ENCODE peak calls at places on chromosomes 1 and 21, in eight cellular contexts. L is GM23338; P is CD8-positive, alpha-beta memory T cell; R is HL-60; D is mammary epithelial cell; C is effector memory CD4-positive, alpha-beta T cell; G is foreskin keratinocyte; X is SK-N-SH. B is an unnamed sample.

GRCh38 chr1:151512801-151513625 is 1.8 kb downstream of the CGN start:
- DNase-seq in G (peak), C (no peak), X (no peak), L (peak), R (no peak), D (peak), P (no peak), B (no peak)

GRCh38 chr21:14889080-14889805 is 175.6 kb downstream of the NRIP1 start:
- DNase-seq in P (no peak), C (no peak), R (no peak), X (no peak), G (peak), L (no peak), D (peak), B (no peak)

GRCh38 chr1:6037338-6037762 is 8.3 kb upstream of the KCNAB2 start:
- DNase-seq in X (peak), G (no peak), R (peak), C (no peak), D (no peak), L (no peak), P (no peak), B (peak)

GRCh38 chr1:47182681-47183235 is 7.1 kb downstream of the PDZK1IP1 start:
- DNase-seq in P (no peak), D (no peak), X (peak), R (no peak), G (no peak), L (no peak), C (no peak), B (no peak)

GRCh38 chr1:152398812-152399698 is 15.0 kb downstream of the CRNN start:
- DNase-seq in D (peak), L (peak), X (no peak), P (no peak), R (no peak), G (peak), C (peak), B (no peak)

GRCh38 chr21:45215214-45215613 is 72.5 kb downstream of the POFUT2 start:
- DNase-seq in C (no peak), R (no peak), L (no peak), X (no peak), G (no peak), D (no peak), P (no peak), B (no peak)

GRCh38 chr1:151472852-151473731 is 13.8 kb upstream of the POGZ start:
- DNase-seq in L (peak), X (peak), G (peak), C (peak), D (peak), R (no peak), P (no peak), B (no peak)

GRCh38 chr1:44418022-44418673 is 13.1 kb downstream of the RNF220 start:
- DNase-seq in D (no peak), C (no peak), R (no peak), L (peak), G (no peak), P (no peak), X (peak), B (no peak)

GRCh38 chr1:67823645-67824044 is 9.6 kb downstream of the GNG12 start:
- DNase-seq in R (no peak), L (no peak), X (no peak), P (no peak), G (no peak), D (no peak), C (no peak), B (no peak)

GRCh38 chr21:42666918-42667317 is 13.5 kb downstream of the PDE9A start:
- DNase-seq in G (no peak), D (no peak), X (no peak), L (no peak), R (no peak), C (no peak), P (no peak), B (no peak)

GRCh38 chr1:221327954-221328353 is 413.9 kb downstream of the DUSP10 start:
- DNase-seq in P (no peak), L (no peak), R (no peak), D (no peak), X (peak), G (no peak), C (no peak), B (peak)

GRCh38 chr21:33373451-33373850 is 29.8 kb upstream of the IFNGR2 start:
- DNase-seq in X (no peak), R (no peak), D (peak), G (no peak), L (no peak), C (no peak), P (no peak), B (no peak)

GRCh38 chr1:90671251-90671650 is 45.9 kb downstream of the BARHL2 start:
- DNase-seq in P (no peak), G (no peak), X (no peak), L (no peak), C (no peak), D (no peak), R (no peak), B (no peak)

GRCh38 chr21:29017639-29018237 is 1.4 kb downstream of the RWDD2B start:
- DNase-seq in X (no peak), P (no peak), R (peak), G (no peak), D (no peak), C (no peak), L (no peak), B (no peak)

GRCh38 chr1:27405074-27405473 is 12.7 kb downstream of the GPR3 start:
- DNase-seq in G (no peak), L (peak), R (no peak), C (no peak), D (peak), X (no peak), P (no peak), B (peak)

GRCh38 chr1:110356379-110356778 is 17.2 kb downstream of the RBM15 start:
- DNase-seq in X (no peak), C (no peak), D (peak), L (no peak), R (no peak), P (no peak), G (peak), B (no peak)

GRCh38 chr1:30675289-30675688 is 48.1 kb downstream of the MATN1 start:
- DNase-seq in P (no peak), D (no peak), R (no peak), G (peak), C (no peak), L (no peak), X (no peak), B (no peak)

GRCh38 chr1:30673395-30673794 is 50.0 kb downstream of the MATN1 start:
- DNase-seq in C (no peak), G (no peak), P (no peak), D (no peak), L (no peak), X (no peak), R (no peak), B (no peak)

GRCh38 chr1:30677471-30677870 is 45.9 kb downstream of the MATN1 start:
- DNase-seq in X (no peak), L (no peak), G (no peak), D (peak), C (no peak), P (no peak), R (no peak), B (no peak)

GRCh38 chr1:30678209-30678608 is 45.2 kb downstream of the MATN1 start:
- DNase-seq in X (no peak), G (no peak), C (no peak), L (no peak), R (no peak), D (no peak), P (no peak), B (no peak)

DNA sequence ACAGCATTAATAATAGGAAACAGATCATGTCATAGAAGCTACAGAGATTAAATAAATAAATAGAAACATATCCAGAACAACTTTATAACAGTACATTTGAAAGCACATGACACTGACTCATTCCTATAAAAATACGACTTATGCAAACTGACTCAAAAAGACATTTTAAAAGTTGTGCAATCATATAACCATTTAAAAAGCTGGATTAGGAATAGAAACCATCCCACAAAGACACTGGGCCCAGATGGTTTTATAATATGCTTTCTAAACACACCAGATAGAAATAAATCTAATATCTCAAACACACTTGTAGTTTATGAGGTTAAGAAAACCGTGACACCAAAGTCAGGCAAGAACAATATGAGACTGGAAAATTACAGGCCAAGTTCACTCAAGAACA is 47.6 kb downstream of the MATN1 start:
- DNase-seq in G (peak), L (no peak), D (peak), R (peak), X (no peak), C (no peak), P (no peak), B (no peak)
- H3K27ac ChIP-seq in G (peak), L (no peak), D (peak), R (no peak), X (no peak), C (no peak), P (no peak), B (no peak)

GRCh38 chr1:203591626-203592025 is 35.0 kb upstream of the ATP2B4 start:
- DNase-seq in X (no peak), P (no peak), C (no peak), R (no peak), G (no peak), D (no peak), L (no peak), B (no peak)
- H3K27ac ChIP-seq in X (no peak), P (no peak), C (no peak), R (no peak), G (no peak), D (no peak), L (no peak), B (no peak)

GRCh38 chr1:61131248-61131647 is 48.9 kb downstream of the NFIA start:
- DNase-seq in C (no peak), P (no peak), R (no peak), D (no peak), X (no peak), L (no peak), G (no peak), B (no peak)
- H3K27ac ChIP-seq in C (no peak), P (no peak), R (no peak), D (no peak), X (peak), L (no peak), G (no peak), B (no peak)

DNA sequence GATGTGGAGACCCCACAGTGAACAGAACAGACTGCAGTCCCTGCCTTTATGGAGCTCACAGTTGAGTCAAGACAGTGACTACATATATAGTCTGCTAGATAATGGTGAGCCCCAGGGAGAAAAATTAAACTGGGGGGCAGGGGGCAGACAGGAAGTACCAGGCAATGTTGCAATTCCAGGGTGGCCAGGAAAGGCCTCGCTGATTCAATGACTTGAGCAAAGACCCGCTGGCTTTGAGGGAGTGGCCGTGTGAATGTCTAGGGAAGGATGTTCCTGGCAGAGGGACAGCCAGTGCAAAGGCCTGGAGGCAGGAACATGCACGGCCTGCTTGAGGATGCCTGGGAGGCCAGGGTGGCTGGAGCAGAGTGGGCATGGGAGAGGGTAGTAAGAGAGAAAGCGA is 23.0 kb upstream of the EPHA8 start:
- DNase-seq in D (no peak), L (no peak), R (no peak), P (no peak), C (no peak), G (no peak), X (no peak), B (no peak)
- H3K27ac ChIP-seq in D (no peak), L (no peak), R (no peak), P (no peak), C (no peak), G (no peak), X (no peak), B (no peak)

GRCh38 chr1:39754026-39754569 is 15.4 kb downstream of the PPIE start:
- DNase-seq in R (no peak), P (no peak), C (no peak), L (no peak), D (no peak), G (no peak), X (no peak), B (no peak)
- H3K27ac ChIP-seq in R (no peak), P (no peak), C (no peak), L (no peak), D (no peak), G (no peak), X (no peak), B (no peak)

GRCh38 chr1:159911668-159912067 is 11.7 kb upstream of the CFAP45 start:
- DNase-seq in L (no peak), X (no peak), G (no peak), D (no peak), C (no peak), P (no peak), R (no peak), B (no peak)
- H3K27ac ChIP-seq in L (no peak), X (peak), G (no peak), D (peak), C (peak), P (peak), R (peak), B (no peak)

DNA sequence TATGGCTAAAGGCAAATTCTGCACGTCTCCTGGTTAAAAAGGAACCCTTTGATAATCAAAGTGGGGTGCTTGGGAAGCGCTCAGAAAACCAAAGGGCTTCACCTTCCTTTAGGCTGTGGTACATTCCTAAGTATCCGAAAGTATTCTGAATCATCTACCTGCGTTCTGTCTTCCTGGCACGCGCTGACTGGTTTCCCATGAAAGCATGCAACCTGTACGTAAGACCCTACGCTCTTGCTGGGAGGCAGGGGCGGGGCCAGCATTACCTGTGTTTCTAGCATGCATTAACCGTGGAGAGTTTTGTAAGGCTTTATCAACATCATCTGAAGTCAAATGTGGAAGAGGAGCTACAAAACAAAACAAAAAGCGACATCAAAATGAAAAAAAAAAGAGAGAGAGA is 96.0 kb downstream of the ERG start:
- DNase-seq in D (no peak), G (peak), X (no peak), C (no peak), R (no peak), P (no peak), L (peak), B (no peak)
- H3K27ac ChIP-seq in D (peak), G (peak), X (no peak), C (no peak), R (peak), P (no peak), L (no peak), B (no peak)

GRCh38 chr1:81115422-81115821 is 685.3 kb upstream of the ADGRL2 start:
- DNase-seq in R (no peak), G (no peak), D (no peak), P (no peak), C (no peak), L (peak), X (no peak), B (no peak)
- H3K27ac ChIP-seq in R (no peak), G (no peak), D (no peak), P (no peak), C (no peak), L (no peak), X (no peak), B (no peak)

DNA sequence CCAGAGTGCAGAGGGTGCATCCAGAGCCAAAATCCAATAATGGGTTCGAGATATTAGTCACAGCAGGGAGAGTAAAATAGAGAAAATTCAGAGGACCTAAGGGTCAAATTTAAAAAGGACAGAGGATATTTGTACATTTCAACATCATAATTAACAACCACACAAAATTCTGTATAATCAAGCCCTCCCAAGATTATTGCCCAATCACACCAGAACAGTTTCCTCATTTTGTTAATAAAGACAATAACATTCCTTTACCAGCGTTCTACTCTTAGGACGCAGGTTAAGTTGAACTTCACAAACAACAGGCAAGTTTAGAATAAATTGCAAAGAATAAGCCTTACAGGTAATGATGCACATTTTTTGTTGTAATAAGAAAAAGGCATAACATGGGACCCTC is 462.8 kb downstream of the PTPRC start:
- DNase-seq in P (no peak), L (no peak), G (no peak), X (no peak), C (no peak), D (no peak), R (no peak), B (no peak)
- H3K27ac ChIP-seq in P (no peak), L (no peak), G (no peak), X (no peak), C (no peak), D (no peak), R (no peak), B (no peak)

GRCh38 chr1:119225270-119225669 is 84.8 kb upstream of the WARS2 start:
- DNase-seq in G (no peak), L (no peak), R (no peak), C (no peak), X (no peak), D (no peak), P (no peak), B (no peak)

GRCh38 chr1:119225831-119226230 is 85.4 kb upstream of the WARS2 start:
- DNase-seq in G (no peak), P (no peak), L (peak), X (no peak), D (no peak), R (no peak), C (no peak), B (no peak)

GRCh38 chr1:119226880-119227279 is 86.4 kb upstream of the WARS2 start:
- DNase-seq in X (no peak), D (peak), R (no peak), L (no peak), G (no peak), C (no peak), P (no peak), B (no peak)

GRCh38 chr1:119227446-119227845 is 87.0 kb upstream of the WARS2 start:
- DNase-seq in D (no peak), P (no peak), C (no peak), X (no peak), G (no peak), L (peak), R (no peak), B (no peak)

DNA sequence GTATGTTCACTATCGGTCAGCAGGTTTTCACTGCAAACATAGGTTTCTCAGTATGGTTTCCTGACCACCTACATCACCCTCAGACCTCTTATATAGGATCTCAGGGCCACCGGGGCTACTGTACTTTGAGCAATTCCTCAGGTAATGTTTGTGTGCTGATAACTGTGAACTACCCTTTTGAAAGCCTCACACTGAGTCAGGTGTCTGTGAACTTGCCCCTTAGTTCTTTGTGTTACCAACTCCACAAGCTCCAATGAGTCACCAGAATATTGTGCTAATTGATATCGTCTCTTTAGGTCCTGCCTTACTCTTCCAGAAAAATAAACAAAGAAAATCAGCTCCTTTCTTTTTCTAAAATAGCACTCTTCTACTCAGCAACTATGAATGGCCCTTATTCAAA is 87.9 kb upstream of the WARS2 start:
- DNase-seq in R (no peak), D (peak), G (peak), P (no peak), L (no peak), X (no peak), C (no peak), B (no peak)
- H3K27ac ChIP-seq in R (no peak), D (no peak), G (no peak), P (no peak), L (no peak), X (no peak), C (no peak), B (no peak)

B was measured in SJCRH30.